ENCODE peak calls at places on chromosomes 12 and 14, in seven cellular contexts. I, H, W, E, C, V and J are unnamed samples.

GRCh38 chr14:92040431-92041040 is 677 bp upstream of the TRIP11 start:
- DNase-seq in W (peak), I (peak), V (no peak), E (peak), C (peak), H (peak), J (peak)

GRCh38 chr12:100445081-100445481 is 28.6 kb upstream of the NR1H4 start:
- DNase-seq in H (peak), W (no peak), E (no peak), V (no peak), I (no peak), C (no peak), J (peak)

GRCh38 chr12:93390565-93391297 is 13.0 kb downstream of the NUDT4 start:
- DNase-seq in E (no peak), W (no peak), C (no peak), H (no peak), V (no peak), I (no peak), J (no peak)

GRCh38 chr12:22974865-22975264 is 349.9 kb downstream of the ETNK1 start:
- DNase-seq in E (peak), W (no peak), C (no peak), I (peak), H (peak), V (peak), J (peak)

GRCh38 chr12:11763760-11764520 is 114.5 kb downstream of the ETV6 start:
- DNase-seq in V (peak), H (no peak), C (no peak), W (no peak), E (peak), I (peak), J (peak)

GRCh38 chr14:100030441-100031153 is 34.6 kb upstream of the EVL start:
- DNase-seq in C (no peak), W (no peak), I (peak), H (peak), V (peak), E (peak), J (peak)

GRCh38 chr12:5078423-5078822 is 34.7 kb downstream of the KCNA5 start:
- DNase-seq in V (no peak), C (no peak), I (no peak), E (no peak), H (peak), W (no peak), J (no peak)

GRCh38 chr14:44657688-44658388 is 150.8 kb upstream of the FSCB start:
- DNase-seq in C (no peak), I (peak), H (peak), W (no peak), E (peak), V (peak), J (peak)

GRCh38 chr14:35365130-35366047 is 39.2 kb downstream of the NFKBIA start:
- DNase-seq in C (no peak), I (peak), W (peak), V (no peak), H (peak), E (peak), J (peak)

GRCh38 chr12:66623455-66623854 is 55.4 kb downstream of the GRIP1 start:
- DNase-seq in E (no peak), I (no peak), H (no peak), W (no peak), V (no peak), C (no peak), J (peak)

GRCh38 chr14:99270491-99271287 is 1.3 kb downstream of the BCL11B start:
- DNase-seq in C (no peak), W (no peak), V (no peak), H (peak), I (no peak), E (no peak), J (no peak)

GRCh38 chr12:110689002-110689600 is at the start of gene HVCN1:
- DNase-seq in E (no peak), C (peak), V (no peak), H (peak), W (peak), I (no peak), J (no peak)

GRCh38 chr14:61940669-61941420 is 178.6 kb downstream of the SNAPC1 start:
- DNase-seq in E (no peak), H (no peak), W (no peak), V (no peak), I (no peak), C (no peak), J (no peak)

GRCh38 chr12:3295648-3296408 is 195.2 kb upstream of the PRMT8 start:
- DNase-seq in I (peak), E (no peak), W (no peak), H (peak), V (no peak), C (no peak), J (peak)

GRCh38 chr12:53325539-53326061 is 4.2 kb upstream of the AAAS start:
- DNase-seq in W (no peak), I (no peak), C (peak), H (no peak), V (no peak), E (no peak), J (no peak)

GRCh38 chr12:25903603-25904245 is 54.8 kb upstream of the RASSF8 start:
- DNase-seq in H (no peak), I (peak), E (no peak), V (no peak), C (no peak), W (no peak), J (no peak)

GRCh38 chr12:3055712-3056467 is 21.3 kb upstream of the TSPAN9 start:
- DNase-seq in W (no peak), H (no peak), C (no peak), I (no peak), E (no peak), V (no peak), J (no peak)

GRCh38 chr12:88172844-88173407 is 30.8 kb downstream of the TMTC3 start:
- DNase-seq in C (no peak), I (peak), E (no peak), W (no peak), H (no peak), V (no peak), J (no peak)

GRCh38 chr12:60335765-60336164 is 739.9 kb downstream of the SLC16A7 start:
- DNase-seq in H (peak), W (no peak), C (no peak), I (peak), E (peak), V (peak), J (peak)

GRCh38 chr12:32947203-32947795 is 50.7 kb upstream of the PKP2 start:
- DNase-seq in C (no peak), E (peak), W (no peak), V (no peak), H (peak), I (peak), J (peak)

GRCh38 chr14:51318777-51319176 is 78.7 kb downstream of the TMX1 start:
- DNase-seq in C (no peak), V (no peak), H (no peak), E (no peak), W (no peak), I (no peak), J (no peak)

GRCh38 chr14:89251066-89251465 is 166.0 kb downstream of the FOXN3 start:
- DNase-seq in I (no peak), W (no peak), H (no peak), E (no peak), C (no peak), V (no peak), J (peak)

GRCh38 chr12:78725951-78726550 is 138.5 kb upstream of the SYT1 start:
- DNase-seq in E (no peak), V (no peak), I (no peak), W (no peak), H (peak), C (no peak), J (no peak)